ENCODE peak calls at places on chromosomes 7 and 10, in nine cellular contexts. One of them, this sample, is unnamed.
A peak's percentile ranks its signal among the peaks of the same experiment; 100 is the strongest.

GRCh38 chr10:115827650-115828049 is 445.4 kb downstream of the GFRA1 start:
- DNase-seq in PC-3: no peak
- DNase-seq in SK-N-SH: no peak
- DNase-seq in GM23338: no peak
- DNase-seq in neural progenitor cell: no peak
- DNase-seq in GM23248: peak; percentile 73
- DNase-seq in HCT116: no peak
- DNase-seq in MM.1S: no peak
- DNase-seq in hepatocyte: no peak
- DNase-seq in this sample: no peak

GRCh38 chr7:94028768-94029167 is 24.6 kb upstream of the BET1 start:
- DNase-seq in PC-3: peak; percentile 54
- DNase-seq in SK-N-SH: no peak
- DNase-seq in GM23338: no peak
- DNase-seq in neural progenitor cell: no peak
- DNase-seq in GM23248: peak; percentile 53
- DNase-seq in HCT116: no peak
- DNase-seq in MM.1S: no peak
- DNase-seq in hepatocyte: no peak
- DNase-seq in this sample: no peak

GRCh38 chr10:30384791-30385201 is 35.7 kb upstream of the MTPAP start:
- DNase-seq in PC-3: peak; percentile 68
- DNase-seq in SK-N-SH: peak; percentile 68
- DNase-seq in GM23338: peak; percentile 79
- DNase-seq in neural progenitor cell: peak; percentile 82
- DNase-seq in GM23248: peak; percentile 67
- DNase-seq in HCT116: peak; percentile 48
- DNase-seq in MM.1S: peak; percentile 16
- DNase-seq in hepatocyte: peak; percentile 51
- DNase-seq in this sample: peak; percentile 36

GRCh38 chr10:96850825-96851224 is 18.7 kb downstream of the LCOR start:
- DNase-seq in PC-3: peak; percentile 47
- DNase-seq in SK-N-SH: no peak
- DNase-seq in GM23338: no peak
- DNase-seq in neural progenitor cell: no peak
- DNase-seq in GM23248: peak; percentile 96
- DNase-seq in HCT116: no peak
- DNase-seq in MM.1S: no peak
- DNase-seq in hepatocyte: peak; percentile 25
- DNase-seq in this sample: no peak

GRCh38 chr10:54749623-54750022 is 51.4 kb downstream of the PCDH15 start:
- DNase-seq in PC-3: no peak
- DNase-seq in SK-N-SH: no peak
- DNase-seq in GM23338: no peak
- DNase-seq in neural progenitor cell: no peak
- DNase-seq in GM23248: no peak
- DNase-seq in HCT116: no peak
- DNase-seq in MM.1S: peak; percentile 63
- DNase-seq in hepatocyte: no peak
- DNase-seq in this sample: no peak

GRCh38 chr10:76547352-76547972 is 1090.1 kb downstream of the KCNMA1 start:
- DNase-seq in PC-3: peak; percentile 100
- DNase-seq in SK-N-SH: peak; percentile 60
- DNase-seq in GM23338: peak; percentile 93
- DNase-seq in neural progenitor cell: peak; percentile 89
- DNase-seq in GM23248: peak; percentile 83
- DNase-seq in HCT116: peak; percentile 64
- DNase-seq in MM.1S: peak; percentile 76
- DNase-seq in hepatocyte: peak; percentile 92
- DNase-seq in this sample: peak; percentile 72

GRCh38 chr10:77156406-77156879 is 481.2 kb downstream of the KCNMA1 start:
- DNase-seq in PC-3: peak; percentile 98
- DNase-seq in SK-N-SH: no peak
- DNase-seq in GM23338: no peak
- DNase-seq in neural progenitor cell: no peak
- DNase-seq in GM23248: peak; percentile 80
- DNase-seq in HCT116: no peak
- DNase-seq in MM.1S: no peak
- DNase-seq in hepatocyte: no peak
- DNase-seq in this sample: no peak

GRCh38 chr7:102897856-102898531 is 14.8 kb upstream of the LRRC17 start:
- DNase-seq in PC-3: no peak
- DNase-seq in SK-N-SH: no peak
- DNase-seq in GM23338: no peak
- DNase-seq in neural progenitor cell: no peak
- DNase-seq in GM23248: no peak
- DNase-seq in HCT116: no peak
- DNase-seq in MM.1S: no peak
- DNase-seq in hepatocyte: no peak
- DNase-seq in this sample: no peak

GRCh38 chr7:1919539-1920265 is 249.6 kb downstream of the ELFN1 start:
- DNase-seq in PC-3: no peak
- DNase-seq in SK-N-SH: no peak
- DNase-seq in GM23338: no peak
- DNase-seq in neural progenitor cell: no peak
- DNase-seq in GM23248: peak; percentile 28
- DNase-seq in HCT116: no peak
- DNase-seq in MM.1S: no peak
- DNase-seq in hepatocyte: peak; percentile 35
- DNase-seq in this sample: no peak

GRCh38 chr10:89392974-89393373 is 551 bp downstream of the IFIT1 start:
- DNase-seq in PC-3: no peak
- DNase-seq in SK-N-SH: no peak
- DNase-seq in GM23338: no peak
- DNase-seq in neural progenitor cell: no peak
- DNase-seq in GM23248: peak; percentile 85
- DNase-seq in HCT116: no peak
- DNase-seq in MM.1S: peak; percentile 82
- DNase-seq in hepatocyte: peak; percentile 76
- DNase-seq in this sample: no peak

GRCh38 chr10:132721725-132722124 is 64.2 kb downstream of the NKX6-2 start:
- DNase-seq in PC-3: no peak
- DNase-seq in SK-N-SH: no peak
- DNase-seq in GM23338: no peak
- DNase-seq in neural progenitor cell: no peak
- DNase-seq in GM23248: no peak
- DNase-seq in HCT116: no peak
- DNase-seq in MM.1S: no peak
- DNase-seq in hepatocyte: peak; percentile 31
- DNase-seq in this sample: no peak

GRCh38 chr10:88090568-88091214 is 227.3 kb downstream of the PTEN start:
- DNase-seq in PC-3: no peak
- DNase-seq in SK-N-SH: no peak
- DNase-seq in GM23338: no peak
- DNase-seq in neural progenitor cell: no peak
- DNase-seq in GM23248: no peak
- DNase-seq in HCT116: no peak
- DNase-seq in MM.1S: peak; percentile 18
- DNase-seq in hepatocyte: no peak
- DNase-seq in this sample: no peak

GRCh38 chr7:7857143-7857583 is 111.4 kb upstream of the GLCCI1 start:
- DNase-seq in PC-3: no peak
- DNase-seq in SK-N-SH: no peak
- DNase-seq in GM23338: no peak
- DNase-seq in neural progenitor cell: no peak
- DNase-seq in GM23248: no peak
- DNase-seq in HCT116: no peak
- DNase-seq in MM.1S: peak; percentile 51
- DNase-seq in hepatocyte: no peak
- DNase-seq in this sample: peak; percentile 79

GRCh38 chr7:52150952-52151351 is 834.3 kb upstream of the COBL start:
- DNase-seq in PC-3: no peak
- DNase-seq in SK-N-SH: no peak
- DNase-seq in GM23338: no peak
- DNase-seq in neural progenitor cell: no peak
- DNase-seq in GM23248: no peak
- DNase-seq in HCT116: no peak
- DNase-seq in MM.1S: no peak
- DNase-seq in hepatocyte: no peak
- DNase-seq in this sample: no peak

GRCh38 chr7:52154382-52154781 is 837.8 kb upstream of the COBL start:
- DNase-seq in PC-3: no peak
- DNase-seq in SK-N-SH: peak; percentile 15
- DNase-seq in GM23338: peak; percentile 43
- DNase-seq in neural progenitor cell: no peak
- DNase-seq in GM23248: no peak
- DNase-seq in HCT116: no peak
- DNase-seq in MM.1S: no peak
- DNase-seq in hepatocyte: no peak
- DNase-seq in this sample: no peak
- H2AFZ ChIP-seq in PC-3: no peak overlapping the region
- H2AFZ ChIP-seq in SK-N-SH: no peak overlapping the region
- H2AFZ ChIP-seq in GM23338: no peak overlapping the region
- H2AFZ ChIP-seq in neural progenitor cell: no peak overlapping the region
- H2AFZ ChIP-seq in GM23248: no peak overlapping the region
- H2AFZ ChIP-seq in HCT116: no peak overlapping the region
- H2AFZ ChIP-seq in MM.1S: no peak overlapping the region
- H2AFZ ChIP-seq in hepatocyte: no peak overlapping the region
- H2AFZ ChIP-seq in this sample: no peak overlapping the region

GRCh38 chr7:158315326-158315725 is 272.3 kb downstream of the PTPRN2 start:
- DNase-seq in PC-3: no peak
- DNase-seq in SK-N-SH: no peak
- DNase-seq in GM23338: no peak
- DNase-seq in neural progenitor cell: no peak
- DNase-seq in GM23248: no peak
- DNase-seq in HCT116: no peak
- DNase-seq in MM.1S: no peak
- DNase-seq in hepatocyte: no peak
- DNase-seq in this sample: no peak

GRCh38 chr7:158315881-158316280 is 271.7 kb downstream of the PTPRN2 start:
- DNase-seq in PC-3: no peak
- DNase-seq in SK-N-SH: no peak
- DNase-seq in GM23338: no peak
- DNase-seq in neural progenitor cell: no peak
- DNase-seq in GM23248: no peak
- DNase-seq in HCT116: no peak
- DNase-seq in MM.1S: no peak
- DNase-seq in hepatocyte: no peak
- DNase-seq in this sample: no peak

GRCh38 chr7:158318511-158318913 is 269.1 kb downstream of the PTPRN2 start:
- DNase-seq in PC-3: no peak
- DNase-seq in SK-N-SH: no peak
- DNase-seq in GM23338: no peak
- DNase-seq in neural progenitor cell: peak; percentile 65
- DNase-seq in GM23248: no peak
- DNase-seq in HCT116: no peak
- DNase-seq in MM.1S: no peak
- DNase-seq in hepatocyte: no peak
- DNase-seq in this sample: no peak

GRCh38 chr7:158316466-158317031 is 271.1 kb downstream of the PTPRN2 start:
- DNase-seq in PC-3: no peak
- DNase-seq in SK-N-SH: no peak
- DNase-seq in GM23338: no peak
- DNase-seq in neural progenitor cell: no peak
- DNase-seq in GM23248: no peak
- DNase-seq in HCT116: no peak
- DNase-seq in MM.1S: no peak
- DNase-seq in hepatocyte: no peak
- DNase-seq in this sample: no peak

DNA sequence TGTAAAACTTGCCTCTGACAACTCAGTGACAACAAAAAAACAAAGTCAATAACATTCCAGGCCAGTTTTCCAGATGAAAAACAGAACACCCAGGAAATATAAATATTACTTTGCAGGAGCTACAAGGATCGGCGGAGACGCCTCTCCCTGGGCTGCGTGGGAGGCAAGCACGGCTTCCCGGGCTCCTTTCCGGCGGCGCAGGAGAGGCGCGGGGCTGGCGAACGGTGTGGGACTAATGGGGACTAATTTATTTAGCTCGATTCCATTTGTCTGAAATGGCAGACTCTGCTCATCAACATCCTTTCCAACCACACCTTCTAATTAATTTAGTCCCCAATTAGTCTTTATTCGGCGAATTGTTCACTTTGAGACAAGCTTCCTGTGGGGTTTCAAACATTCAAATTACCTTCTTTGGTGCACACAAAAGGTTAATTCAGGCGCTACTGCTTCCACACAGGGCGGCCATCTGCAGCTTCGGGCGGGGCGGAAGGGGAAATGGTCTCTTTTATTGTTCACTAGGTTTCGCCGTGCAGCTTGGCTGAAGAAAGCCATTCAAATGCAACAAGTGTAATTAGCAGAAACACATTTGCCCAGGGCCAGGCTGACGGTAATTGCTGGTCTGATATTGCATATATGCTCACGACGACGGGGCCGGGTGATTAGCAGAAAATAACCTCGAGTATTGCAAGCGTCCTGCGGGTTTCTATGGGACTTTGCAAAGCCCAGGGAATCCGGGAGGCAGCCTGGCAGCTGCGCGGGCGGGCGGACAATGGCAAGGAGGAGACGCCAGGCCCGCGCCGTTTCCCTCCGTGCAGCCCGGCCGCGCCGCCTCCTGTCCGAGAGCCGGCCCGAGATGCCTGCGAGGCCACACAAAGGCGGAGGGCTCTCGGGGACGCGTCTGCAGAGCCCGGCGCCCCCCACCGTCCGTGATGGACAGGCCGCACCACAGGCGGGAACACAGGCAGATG is 270.1 kb downstream of the PTPRN2 start:
- DNase-seq in PC-3: no peak
- DNase-seq in SK-N-SH: no peak
- DNase-seq in GM23338: peak; percentile 24
- DNase-seq in neural progenitor cell: peak; percentile 98
- DNase-seq in GM23248: no peak
- DNase-seq in HCT116: no peak
- DNase-seq in MM.1S: no peak
- DNase-seq in hepatocyte: peak; percentile 59
- DNase-seq in this sample: no peak
- H3K4me2 ChIP-seq in PC-3: no peak overlapping the region
- H3K4me2 ChIP-seq in SK-N-SH: no peak overlapping the region
- H3K4me2 ChIP-seq in GM23338: no peak overlapping the region
- H3K4me2 ChIP-seq in neural progenitor cell: peak overlapping the region; percentile 59
- H3K4me2 ChIP-seq in GM23248: no peak overlapping the region
- H3K4me2 ChIP-seq in HCT116: no peak overlapping the region
- H3K4me2 ChIP-seq in MM.1S: no peak overlapping the region
- H3K4me2 ChIP-seq in hepatocyte: peak overlapping the region; percentile 67
- H3K4me2 ChIP-seq in this sample: no peak overlapping the region

GRCh38 chr10:73586583-73586984 is 4.6 kb downstream of the USP54 start:
- DNase-seq in PC-3: peak; percentile 100
- DNase-seq in SK-N-SH: peak; percentile 10
- DNase-seq in GM23338: no peak
- DNase-seq in neural progenitor cell: no peak
- DNase-seq in GM23248: peak; percentile 82
- DNase-seq in HCT116: no peak
- DNase-seq in MM.1S: no peak
- DNase-seq in hepatocyte: peak; percentile 73
- DNase-seq in this sample: no peak
- TF ChIP-seq EZH2phosphoT487 in PC-3: no peak
- TF ChIP-seq EZH2phosphoT487 in SK-N-SH: no peak
- TF ChIP-seq EZH2phosphoT487 in GM23338: no peak
- TF ChIP-seq EZH2phosphoT487 in neural progenitor cell: no peak
- TF ChIP-seq EZH2phosphoT487 in GM23248: no peak
- TF ChIP-seq EZH2phosphoT487 in HCT116: no peak
- TF ChIP-seq EZH2phosphoT487 in MM.1S: no peak
- TF ChIP-seq EZH2phosphoT487 in hepatocyte: no peak
- TF ChIP-seq EZH2phosphoT487 in this sample: no peak

DNA sequence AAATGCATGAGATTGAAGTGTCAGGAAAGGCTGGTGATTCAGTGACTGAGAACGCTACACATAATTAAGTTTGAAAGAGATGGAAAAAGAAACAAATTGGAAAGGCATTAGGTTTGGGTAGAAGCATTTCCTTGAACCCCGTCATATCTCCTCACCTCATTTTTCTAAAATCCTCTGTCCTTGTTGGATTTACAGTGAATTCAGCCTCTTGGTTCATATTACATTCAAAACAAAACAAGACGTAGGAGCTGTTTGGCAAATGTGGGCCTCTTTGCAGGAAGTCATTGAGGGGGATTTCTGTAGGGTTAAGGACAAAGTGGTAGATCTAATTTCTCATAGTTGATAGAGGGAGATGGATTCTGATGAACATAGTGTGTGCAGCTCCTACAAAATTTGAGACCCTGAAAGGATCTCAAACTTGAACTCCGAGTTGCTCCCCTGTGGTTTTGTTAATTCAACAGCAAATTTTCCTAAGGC is 628 bp downstream of the TBXAS1 start:
- DNase-seq in PC-3: no peak
- DNase-seq in SK-N-SH: no peak
- DNase-seq in GM23338: no peak
- DNase-seq in neural progenitor cell: no peak
- DNase-seq in GM23248: no peak
- DNase-seq in HCT116: no peak
- DNase-seq in MM.1S: no peak
- DNase-seq in hepatocyte: no peak
- DNase-seq in this sample: no peak
- H2AFZ ChIP-seq in PC-3: no peak overlapping the region
- H2AFZ ChIP-seq in SK-N-SH: no peak overlapping the region
- H2AFZ ChIP-seq in GM23338: peak overlapping the region; percentile 38
- H2AFZ ChIP-seq in neural progenitor cell: no peak overlapping the region
- H2AFZ ChIP-seq in GM23248: no peak overlapping the region
- H2AFZ ChIP-seq in HCT116: no peak overlapping the region
- H2AFZ ChIP-seq in MM.1S: no peak overlapping the region
- H2AFZ ChIP-seq in hepatocyte: no peak overlapping the region
- H2AFZ ChIP-seq in this sample: no peak overlapping the region